ENCODE peak calls at places on chromosomes 3 and 15, in eight cellular contexts. T is GM04504, G is HCT116, P is non-pigmented ciliary epithelial cell, B is amygdala, Z is gastrocnemius medialis, Q is nephron progenitor cell, S is WTC11. R is an unnamed sample.

GRCh38 chr3:43995929-43996378 is 245.7 kb upstream of the TOPAZ1 start:
- DNase-seq in Z (no peak), P (no peak), S (no peak), Q (no peak), B (no peak), T (no peak), G (no peak), R (no peak)

GRCh38 chr3:16404349-16404895 is 109.1 kb downstream of the RFTN1 start:
- DNase-seq in Q (no peak), P (no peak), B (no peak), T (no peak), Z (no peak), S (no peak), G (no peak), R (no peak)

GRCh38 chr15:39914977-39915376 is 5.1 kb downstream of the GPR176 start:
- DNase-seq in P (no peak), S (no peak), T (no peak), Z (no peak), G (no peak), Q (no peak), B (no peak), R (no peak)

GRCh38 chr3:169901453-169901852 is 9.9 kb upstream of the SAMD7 start:
- DNase-seq in Q (no peak), B (no peak), T (no peak), G (no peak), S (no peak), Z (no peak), P (no peak), R (no peak)

GRCh38 chr15:43484455-43484854 is 8.5 kb downstream of the TP53BP1 start:
- DNase-seq in B (no peak), Q (no peak), P (no peak), S (no peak), Z (no peak), T (no peak), G (no peak), R (no peak)

GRCh38 chr3:14885307-14885706 is 62.1 kb upstream of the NR2C2 start:
- DNase-seq in P (no peak), B (no peak), G (no peak), Q (no peak), S (no peak), T (no peak), Z (no peak), R (no peak)

GRCh38 chr3:70951937-70952492 is 631.5 kb downstream of the FOXP1 start:
- DNase-seq in P (no peak), G (no peak), S (no peak), T (no peak), B (no peak), Q (no peak), Z (no peak), R (no peak)

GRCh38 chr3:11459147-11459837 is 184.4 kb downstream of the VGLL4 start:
- DNase-seq in B (no peak), Z (no peak), Q (no peak), S (no peak), G (no peak), P (no peak), T (no peak), R (peak; percentile 59)

GRCh38 chr3:194137314-194138097 is 1.6 kb downstream of the HES1 start:
- DNase-seq in G (no peak), B (no peak), Q (peak; percentile 66), Z (peak; percentile 76), P (no peak), S (peak; percentile 60), T (peak; percentile 35), R (no peak)

GRCh38 chr15:56227780-56228179 is 15.9 kb downstream of the RFX7 start:
- DNase-seq in P (no peak), Z (no peak), B (no peak), S (no peak), T (no peak), Q (no peak), G (no peak), R (no peak)

GRCh38 chr15:90362936-90363212 is 10.8 kb downstream of the ZNF774 start:
- DNase-seq in S (no peak), P (peak; percentile 78), T (peak; percentile 78), B (no peak), G (no peak), Z (no peak), Q (no peak), R (peak; percentile 71)

GRCh38 chr3:179446501-179446900 is 4.8 kb downstream of the GNB4 start:
- DNase-seq in G (peak; percentile 7), P (no peak), B (no peak), Q (no peak), T (no peak), Z (no peak), S (no peak), R (no peak)

GRCh38 chr3:732326-732928 is 360.4 kb upstream of the CNTN6 start:
- DNase-seq in P (no peak), G (no peak), S (no peak), B (no peak), T (no peak), Q (no peak), Z (no peak), R (no peak)

GRCh38 chr3:14537590-14538450 is 2.3 kb downstream of the GRIP2 start:
- DNase-seq in Q (no peak), P (no peak), B (no peak), G (peak; percentile 47), S (no peak), Z (peak; percentile 61), T (no peak), R (no peak)

GRCh38 chr15:63173116-63173470 is 15.8 kb upstream of the RPS27L start:
- DNase-seq in B (peak; percentile 25), G (no peak), P (no peak), Z (no peak), Q (no peak), T (no peak), S (no peak), R (no peak)

GRCh38 chr3:28191363-28191762 is 50.1 kb upstream of the CMC1 start:
- DNase-seq in T (no peak), Q (no peak), G (no peak), P (no peak), B (no peak), S (no peak), Z (no peak), R (no peak)

GRCh38 chr3:87228316-87228715 is 1.2 kb downstream of the CHMP2B start:
- DNase-seq in Q (no peak), B (no peak), S (no peak), Z (no peak), T (no peak), G (no peak), P (no peak), R (no peak)

GRCh38 chr15:99704444-99704838 is 28.8 kb downstream of the LYSMD4 start:
- DNase-seq in S (no peak), T (peak; percentile 71), B (peak; percentile 46), G (peak; percentile 78), Z (peak; percentile 44), P (peak; percentile 79), Q (peak; percentile 28), R (no peak)

GRCh38 chr3:72336821-72337479 is 511.3 kb downstream of the SHQ1 start:
- DNase-seq in B (peak; percentile 30), S (peak; percentile 58), P (no peak), G (no peak), T (peak; percentile 59), Z (peak; percentile 52), Q (peak; percentile 70), R (no peak)